ENCODE peak calls at places on chromosomes 7 and 10, in five cellular contexts. One of them, this sample, is unnamed. For H3K36me3 and H3K27me3, the result is how much of the 10 kb centered on the place peaks cover.

GRCh38 chr10:74244097-74244685 is 93.2 kb downstream of the ADK start:
- DNase-seq in heart left ventricle: no peak
- DNase-seq in CD8-positive, alpha-beta memory T cell: peak
- DNase-seq in neural progenitor cell: peak
- DNase-seq in ovary: no peak
- DNase-seq in this sample: no peak

GRCh38 chr7:106218546-106218945 is 66.2 kb downstream of the NAMPT start:
- DNase-seq in heart left ventricle: peak
- DNase-seq in CD8-positive, alpha-beta memory T cell: no peak
- DNase-seq in neural progenitor cell: no peak
- DNase-seq in ovary: no peak
- DNase-seq in this sample: no peak

GRCh38 chr7:135169141-135169935 is 1.2 kb downstream of the CYREN start:
- DNase-seq in heart left ventricle: peak
- DNase-seq in CD8-positive, alpha-beta memory T cell: peak
- DNase-seq in neural progenitor cell: peak
- DNase-seq in ovary: peak
- DNase-seq in this sample: peak

GRCh38 chr7:116953372-116953726 is at the start of gene ST7:
- DNase-seq in heart left ventricle: peak
- DNase-seq in CD8-positive, alpha-beta memory T cell: peak
- DNase-seq in neural progenitor cell: peak
- DNase-seq in ovary: peak
- DNase-seq in this sample: peak

GRCh38 chr7:27241189-27242045 is 1.2 kb upstream of the EVX1 start:
- DNase-seq in heart left ventricle: no peak
- DNase-seq in CD8-positive, alpha-beta memory T cell: no peak
- DNase-seq in neural progenitor cell: peak
- DNase-seq in ovary: no peak
- DNase-seq in this sample: no peak

GRCh38 chr10:118139321-118139720 is 92.6 kb upstream of the RAB11FIP2 start:
- DNase-seq in heart left ventricle: no peak
- DNase-seq in CD8-positive, alpha-beta memory T cell: no peak
- DNase-seq in neural progenitor cell: no peak
- DNase-seq in ovary: no peak
- DNase-seq in this sample: no peak

GRCh38 chr7:76334320-76334967 is 24.3 kb downstream of the YWHAG start:
- DNase-seq in heart left ventricle: no peak
- DNase-seq in CD8-positive, alpha-beta memory T cell: no peak
- DNase-seq in neural progenitor cell: no peak
- DNase-seq in ovary: no peak
- DNase-seq in this sample: no peak

GRCh38 chr7:38660427-38661099 is 29.4 kb upstream of the AMPH start:
- DNase-seq in heart left ventricle: peak
- DNase-seq in CD8-positive, alpha-beta memory T cell: peak
- DNase-seq in neural progenitor cell: peak
- DNase-seq in ovary: no peak
- DNase-seq in this sample: no peak

GRCh38 chr7:77216233-77216632 is 16.6 kb upstream of the FGL2 start:
- DNase-seq in heart left ventricle: no peak
- DNase-seq in CD8-positive, alpha-beta memory T cell: no peak
- DNase-seq in neural progenitor cell: no peak
- DNase-seq in ovary: no peak
- DNase-seq in this sample: no peak

GRCh38 chr7:84665339-84665738 is 470.8 kb upstream of the SEMA3A start:
- DNase-seq in heart left ventricle: no peak
- DNase-seq in CD8-positive, alpha-beta memory T cell: no peak
- DNase-seq in neural progenitor cell: peak
- DNase-seq in ovary: no peak
- DNase-seq in this sample: no peak

GRCh38 chr10:72637398-72637857 is 11.5 kb upstream of the MICU1 start:
- DNase-seq in heart left ventricle: peak
- DNase-seq in CD8-positive, alpha-beta memory T cell: no peak
- DNase-seq in neural progenitor cell: no peak
- DNase-seq in ovary: no peak
- DNase-seq in this sample: no peak

GRCh38 chr10:97454330-97455036 is 8.5 kb downstream of the ZDHHC16 start:
- DNase-seq in heart left ventricle: no peak
- DNase-seq in CD8-positive, alpha-beta memory T cell: no peak
- DNase-seq in neural progenitor cell: no peak
- DNase-seq in ovary: no peak
- DNase-seq in this sample: no peak

GRCh38 chr10:12704488-12704887 is 297.0 kb downstream of the CCDC3 start:
- DNase-seq in heart left ventricle: no peak
- DNase-seq in CD8-positive, alpha-beta memory T cell: no peak
- DNase-seq in neural progenitor cell: no peak
- DNase-seq in ovary: no peak
- DNase-seq in this sample: no peak

GRCh38 chr7:844514-844913 is 12.2 kb downstream of the SUN1 start:
- DNase-seq in heart left ventricle: no peak
- DNase-seq in CD8-positive, alpha-beta memory T cell: no peak
- DNase-seq in neural progenitor cell: no peak
- DNase-seq in ovary: no peak
- DNase-seq in this sample: no peak

GRCh38 chr7:132345730-132346129 is 230.5 kb downstream of the PLXNA4 start:
- DNase-seq in heart left ventricle: no peak
- DNase-seq in CD8-positive, alpha-beta memory T cell: no peak
- DNase-seq in neural progenitor cell: no peak
- DNase-seq in ovary: no peak
- DNase-seq in this sample: no peak

GRCh38 chr7:139566736-139567646 is 43.5 kb downstream of the CLEC2L start:
- DNase-seq in heart left ventricle: no peak
- DNase-seq in CD8-positive, alpha-beta memory T cell: no peak
- DNase-seq in neural progenitor cell: no peak
- DNase-seq in ovary: no peak
- DNase-seq in this sample: no peak

DNA sequence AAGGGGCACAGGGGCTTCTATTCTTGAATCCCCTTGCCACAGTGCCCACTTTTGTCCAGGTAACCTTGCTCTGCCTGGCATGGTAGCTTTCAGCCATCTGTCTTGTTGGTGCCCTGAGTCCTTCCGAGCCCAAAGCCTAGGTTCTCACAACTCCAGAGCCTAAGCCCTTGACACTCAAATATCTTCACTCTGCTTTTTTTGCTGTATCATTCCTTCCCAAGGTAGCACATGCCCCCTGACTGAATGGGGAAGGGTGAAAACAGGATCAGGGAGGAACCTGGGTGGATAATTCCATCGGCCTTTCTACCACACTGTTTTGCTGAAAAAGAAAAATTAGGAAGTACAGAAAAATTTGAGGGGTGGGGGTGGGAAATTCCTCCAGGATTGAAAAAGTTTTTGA is 37.6 kb downstream of the LDB3 start:
- DNase-seq in heart left ventricle: no peak
- DNase-seq in CD8-positive, alpha-beta memory T cell: no peak
- DNase-seq in neural progenitor cell: no peak
- DNase-seq in ovary: no peak
- DNase-seq in this sample: no peak
- H3K4me3 ChIP-seq in heart left ventricle: no peak
- H3K4me3 ChIP-seq in CD8-positive, alpha-beta memory T cell: no peak
- H3K4me3 ChIP-seq in neural progenitor cell: no peak
- H3K4me3 ChIP-seq in ovary: no peak
- H3K4me3 ChIP-seq in this sample: no peak

GRCh38 chr10:43385412-43386004 is 14.1 kb downstream of the FXYD4 start:
- DNase-seq in heart left ventricle: no peak
- DNase-seq in CD8-positive, alpha-beta memory T cell: no peak
- DNase-seq in neural progenitor cell: no peak
- DNase-seq in ovary: no peak
- DNase-seq in this sample: peak

GRCh38 chr10:43389867-43390266 is 18.4 kb downstream of the FXYD4 start:
- DNase-seq in heart left ventricle: no peak
- DNase-seq in CD8-positive, alpha-beta memory T cell: no peak
- DNase-seq in neural progenitor cell: no peak
- DNase-seq in ovary: peak
- DNase-seq in this sample: no peak

GRCh38 chr10:43386981-43387677 is 15.7 kb downstream of the FXYD4 start:
- DNase-seq in heart left ventricle: no peak
- DNase-seq in CD8-positive, alpha-beta memory T cell: no peak
- DNase-seq in neural progenitor cell: no peak
- DNase-seq in ovary: peak
- DNase-seq in this sample: peak

GRCh38 chr10:43386549-43386948 is 15.1 kb downstream of the FXYD4 start:
- DNase-seq in heart left ventricle: no peak
- DNase-seq in CD8-positive, alpha-beta memory T cell: no peak
- DNase-seq in neural progenitor cell: no peak
- DNase-seq in ovary: peak
- DNase-seq in this sample: peak

GRCh38 chr10:43387678-43388032 is 16.2 kb downstream of the FXYD4 start:
- DNase-seq in heart left ventricle: no peak
- DNase-seq in CD8-positive, alpha-beta memory T cell: no peak
- DNase-seq in neural progenitor cell: no peak
- DNase-seq in ovary: peak
- DNase-seq in this sample: peak
- H3K36me3 ChIP-seq in heart left ventricle: half or more
- H3K36me3 ChIP-seq in CD8-positive, alpha-beta memory T cell: half or more
- H3K36me3 ChIP-seq in neural progenitor cell: under half
- H3K36me3 ChIP-seq in ovary: under half
- H3K36me3 ChIP-seq in this sample: under half

GRCh38 chr10:101565936-101566332 is 22.1 kb downstream of the POLL start:
- DNase-seq in heart left ventricle: no peak
- DNase-seq in CD8-positive, alpha-beta memory T cell: no peak
- DNase-seq in neural progenitor cell: no peak
- DNase-seq in ovary: no peak
- DNase-seq in this sample: peak
- H3K27me3 ChIP-seq in heart left ventricle: half or more
- H3K27me3 ChIP-seq in CD8-positive, alpha-beta memory T cell: under half
- H3K27me3 ChIP-seq in neural progenitor cell: half or more
- H3K27me3 ChIP-seq in ovary: under half
- H3K27me3 ChIP-seq in this sample: under half

GRCh38 chr10:86376852-86377796 is 10.5 kb upstream of the GRID1 start:
- DNase-seq in heart left ventricle: peak
- DNase-seq in CD8-positive, alpha-beta memory T cell: peak
- DNase-seq in neural progenitor cell: peak
- DNase-seq in ovary: peak
- DNase-seq in this sample: peak
- H3K4me3 ChIP-seq in heart left ventricle: peak
- H3K4me3 ChIP-seq in CD8-positive, alpha-beta memory T cell: no peak
- H3K4me3 ChIP-seq in neural progenitor cell: no peak
- H3K4me3 ChIP-seq in ovary: no peak
- H3K4me3 ChIP-seq in this sample: no peak

GRCh38 chr7:92043637-92044036 is 90.6 kb downstream of the CYP51A1 start:
- DNase-seq in heart left ventricle: no peak
- DNase-seq in CD8-positive, alpha-beta memory T cell: no peak
- DNase-seq in neural progenitor cell: no peak
- DNase-seq in ovary: no peak
- DNase-seq in this sample: no peak

GRCh38 chr7:92044148-92044547 is 90.1 kb downstream of the CYP51A1 start:
- DNase-seq in heart left ventricle: no peak
- DNase-seq in CD8-positive, alpha-beta memory T cell: no peak
- DNase-seq in neural progenitor cell: no peak
- DNase-seq in ovary: no peak
- DNase-seq in this sample: no peak

GRCh38 chr7:92044940-92045339 is 89.3 kb downstream of the CYP51A1 start:
- DNase-seq in heart left ventricle: no peak
- DNase-seq in CD8-positive, alpha-beta memory T cell: no peak
- DNase-seq in neural progenitor cell: no peak
- DNase-seq in ovary: no peak
- DNase-seq in this sample: no peak

GRCh38 chr7:92042056-92042737 is 92.1 kb downstream of the CYP51A1 start:
- DNase-seq in heart left ventricle: no peak
- DNase-seq in CD8-positive, alpha-beta memory T cell: no peak
- DNase-seq in neural progenitor cell: no peak
- DNase-seq in ovary: no peak
- DNase-seq in this sample: no peak

GRCh38 chr7:92043098-92043497 is 91.2 kb downstream of the CYP51A1 start:
- DNase-seq in heart left ventricle: no peak
- DNase-seq in CD8-positive, alpha-beta memory T cell: no peak
- DNase-seq in neural progenitor cell: no peak
- DNase-seq in ovary: no peak
- DNase-seq in this sample: no peak
- H3K36me3 ChIP-seq in heart left ventricle: half or more
- H3K36me3 ChIP-seq in CD8-positive, alpha-beta memory T cell: under half
- H3K36me3 ChIP-seq in neural progenitor cell: under half
- H3K36me3 ChIP-seq in ovary: under half
- H3K36me3 ChIP-seq in this sample: under half

GRCh38 chr10:100775346-100775745 is 30.0 kb downstream of the PAX2 start:
- DNase-seq in heart left ventricle: no peak
- DNase-seq in CD8-positive, alpha-beta memory T cell: no peak
- DNase-seq in neural progenitor cell: no peak
- DNase-seq in ovary: no peak
- DNase-seq in this sample: peak
- H3K27me3 ChIP-seq in heart left ventricle: under half
- H3K27me3 ChIP-seq in CD8-positive, alpha-beta memory T cell: under half
- H3K27me3 ChIP-seq in neural progenitor cell: half or more
- H3K27me3 ChIP-seq in ovary: under half
- H3K27me3 ChIP-seq in this sample: under half

GRCh38 chr10:71213761-71214440 is 1.5 kb downstream of the UNC5B start:
- DNase-seq in heart left ventricle: no peak
- DNase-seq in CD8-positive, alpha-beta memory T cell: no peak
- DNase-seq in neural progenitor cell: peak
- DNase-seq in ovary: no peak
- DNase-seq in this sample: peak
- H3K4me3 ChIP-seq in heart left ventricle: peak
- H3K4me3 ChIP-seq in CD8-positive, alpha-beta memory T cell: no peak
- H3K4me3 ChIP-seq in neural progenitor cell: peak
- H3K4me3 ChIP-seq in ovary: peak
- H3K4me3 ChIP-seq in this sample: peak

GRCh38 chr7:6476596-6477374 is 29.0 kb upstream of the DAGLB start:
- DNase-seq in heart left ventricle: no peak
- DNase-seq in CD8-positive, alpha-beta memory T cell: no peak
- DNase-seq in neural progenitor cell: no peak
- DNase-seq in ovary: no peak
- DNase-seq in this sample: peak
- H3K36me3 ChIP-seq in heart left ventricle: under half
- H3K36me3 ChIP-seq in CD8-positive, alpha-beta memory T cell: under half
- H3K36me3 ChIP-seq in neural progenitor cell: under half
- H3K36me3 ChIP-seq in ovary: under half
- H3K36me3 ChIP-seq in this sample: under half

This sample was measured in aorta.